ENCODE peak calls at places on chromosome 11, in four cellular contexts. One of them, this sample, is unnamed.

GRCh38 chr11:27205269-27205668 is 157.7 kb downstream of the CCDC34 start:
- DNase-seq in hypothalamus: no peak
- DNase-seq in WERI-Rb-1: no peak
- DNase-seq in activated T-cell treated with anti-CD3 and anti-CD28 coated beads for 1 hour: no peak
- DNase-seq in this sample: no peak

GRCh38 chr11:102494216-102494615 is 36.3 kb downstream of the MMP7 start:
- DNase-seq in hypothalamus: no peak
- DNase-seq in WERI-Rb-1: no peak
- DNase-seq in activated T-cell treated with anti-CD3 and anti-CD28 coated beads for 1 hour: no peak
- DNase-seq in this sample: no peak

GRCh38 chr11:116510886-116511650 is 261.7 kb downstream of the BUD13 start:
- DNase-seq in hypothalamus: no peak
- DNase-seq in WERI-Rb-1: peak
- DNase-seq in activated T-cell treated with anti-CD3 and anti-CD28 coated beads for 1 hour: no peak
- DNase-seq in this sample: no peak

GRCh38 chr11:27408231-27408630 is 45.2 kb upstream of the CCDC34 start:
- DNase-seq in hypothalamus: no peak
- DNase-seq in WERI-Rb-1: no peak
- DNase-seq in activated T-cell treated with anti-CD3 and anti-CD28 coated beads for 1 hour: no peak
- DNase-seq in this sample: no peak

GRCh38 chr11:567629-568258 is 7.0 kb downstream of the RASSF7 start:
- DNase-seq in hypothalamus: no peak
- DNase-seq in WERI-Rb-1: no peak
- DNase-seq in activated T-cell treated with anti-CD3 and anti-CD28 coated beads for 1 hour: no peak
- DNase-seq in this sample: no peak

GRCh38 chr11:21572210-21572609 is 620.7 kb upstream of the ANO5 start:
- DNase-seq in hypothalamus: no peak
- DNase-seq in WERI-Rb-1: no peak
- DNase-seq in activated T-cell treated with anti-CD3 and anti-CD28 coated beads for 1 hour: no peak
- DNase-seq in this sample: no peak

GRCh38 chr11:65894034-65894591 is 3.6 kb downstream of the CCDC85B start:
- DNase-seq in hypothalamus: no peak
- DNase-seq in WERI-Rb-1: no peak
- DNase-seq in activated T-cell treated with anti-CD3 and anti-CD28 coated beads for 1 hour: no peak
- DNase-seq in this sample: peak

GRCh38 chr11:17208257-17208999 is 642 bp upstream of the PIK3C2A start:
- DNase-seq in hypothalamus: no peak
- DNase-seq in WERI-Rb-1: peak
- DNase-seq in activated T-cell treated with anti-CD3 and anti-CD28 coated beads for 1 hour: no peak
- DNase-seq in this sample: peak

GRCh38 chr11:66815646-66816045 is 27.6 kb upstream of the RCE1 start:
- DNase-seq in hypothalamus: no peak
- DNase-seq in WERI-Rb-1: no peak
- DNase-seq in activated T-cell treated with anti-CD3 and anti-CD28 coated beads for 1 hour: no peak
- DNase-seq in this sample: no peak

GRCh38 chr11:2015044-2015443 is 17.4 kb upstream of the H19 start:
- DNase-seq in hypothalamus: no peak
- DNase-seq in WERI-Rb-1: no peak
- DNase-seq in activated T-cell treated with anti-CD3 and anti-CD28 coated beads for 1 hour: no peak
- DNase-seq in this sample: no peak

GRCh38 chr11:122439911-122440782 is 215.4 kb upstream of the UBASH3B start:
- DNase-seq in hypothalamus: peak
- DNase-seq in WERI-Rb-1: no peak
- DNase-seq in activated T-cell treated with anti-CD3 and anti-CD28 coated beads for 1 hour: no peak
- DNase-seq in this sample: no peak

GRCh38 chr11:117313828-117314768 is 2.0 kb downstream of the BACE1 start:
- DNase-seq in hypothalamus: no peak
- DNase-seq in WERI-Rb-1: no peak
- DNase-seq in activated T-cell treated with anti-CD3 and anti-CD28 coated beads for 1 hour: no peak
- DNase-seq in this sample: no peak

GRCh38 chr11:6248248-6248647 is 9.4 kb downstream of the CNGA4 start:
- DNase-seq in hypothalamus: no peak
- DNase-seq in WERI-Rb-1: no peak
- DNase-seq in activated T-cell treated with anti-CD3 and anti-CD28 coated beads for 1 hour: no peak
- DNase-seq in this sample: no peak

GRCh38 chr11:67435031-67435726 is 2.3 kb downstream of the PTPRCAP start:
- DNase-seq in hypothalamus: no peak
- DNase-seq in WERI-Rb-1: no peak
- DNase-seq in activated T-cell treated with anti-CD3 and anti-CD28 coated beads for 1 hour: no peak
- DNase-seq in this sample: no peak

GRCh38 chr11:11416917-11417316 is 63.9 kb upstream of the CSNK2A3 start:
- DNase-seq in hypothalamus: no peak
- DNase-seq in WERI-Rb-1: no peak
- DNase-seq in activated T-cell treated with anti-CD3 and anti-CD28 coated beads for 1 hour: no peak
- DNase-seq in this sample: no peak

GRCh38 chr11:2319791-2320481 is 18.1 kb downstream of the TSPAN32 start:
- DNase-seq in hypothalamus: no peak
- DNase-seq in WERI-Rb-1: no peak
- DNase-seq in activated T-cell treated with anti-CD3 and anti-CD28 coated beads for 1 hour: no peak
- DNase-seq in this sample: peak

GRCh38 chr11:2206291-2206690 is 34.7 kb upstream of the TH start:
- DNase-seq in hypothalamus: no peak
- DNase-seq in WERI-Rb-1: no peak
- DNase-seq in activated T-cell treated with anti-CD3 and anti-CD28 coated beads for 1 hour: no peak
- DNase-seq in this sample: peak

GRCh38 chr11:130911306-130911705 is 5.0 kb downstream of the SNX19 start:
- DNase-seq in hypothalamus: no peak
- DNase-seq in WERI-Rb-1: no peak
- DNase-seq in activated T-cell treated with anti-CD3 and anti-CD28 coated beads for 1 hour: no peak
- DNase-seq in this sample: no peak

GRCh38 chr11:65224939-65225283 is 36.9 kb upstream of the POLA2 start:
- DNase-seq in hypothalamus: no peak
- DNase-seq in WERI-Rb-1: peak
- DNase-seq in activated T-cell treated with anti-CD3 and anti-CD28 coated beads for 1 hour: no peak
- DNase-seq in this sample: no peak

GRCh38 chr11:131686836-131687235 is 316.4 kb downstream of the NTM start:
- DNase-seq in hypothalamus: no peak
- DNase-seq in WERI-Rb-1: no peak
- DNase-seq in activated T-cell treated with anti-CD3 and anti-CD28 coated beads for 1 hour: no peak
- DNase-seq in this sample: peak

GRCh38 chr11:65132988-65133700 is 1.2 kb downstream of the SYVN1 start:
- DNase-seq in hypothalamus: no peak
- DNase-seq in WERI-Rb-1: peak
- DNase-seq in activated T-cell treated with anti-CD3 and anti-CD28 coated beads for 1 hour: no peak
- DNase-seq in this sample: no peak

GRCh38 chr11:125272822-125273221 is 108.3 kb downstream of the PKNOX2 start:
- DNase-seq in hypothalamus: no peak
- DNase-seq in WERI-Rb-1: no peak
- DNase-seq in activated T-cell treated with anti-CD3 and anti-CD28 coated beads for 1 hour: no peak
- DNase-seq in this sample: no peak

GRCh38 chr11:119065369-119065768 is 2.2 kb upstream of the VPS11 start:
- DNase-seq in hypothalamus: no peak
- DNase-seq in WERI-Rb-1: peak
- DNase-seq in activated T-cell treated with anti-CD3 and anti-CD28 coated beads for 1 hour: peak
- DNase-seq in this sample: no peak

GRCh38 chr11:129768356-129768755 is 47.3 kb upstream of the TMEM45B start:
- DNase-seq in hypothalamus: no peak
- DNase-seq in WERI-Rb-1: no peak
- DNase-seq in activated T-cell treated with anti-CD3 and anti-CD28 coated beads for 1 hour: no peak
- DNase-seq in this sample: no peak

GRCh38 chr11:1121343-1122331 is 36.1 kb upstream of the MUC5AC start:
- DNase-seq in hypothalamus: no peak
- DNase-seq in WERI-Rb-1: no peak
- DNase-seq in activated T-cell treated with anti-CD3 and anti-CD28 coated beads for 1 hour: no peak
- DNase-seq in this sample: no peak

GRCh38 chr11:62370743-62371440 is 33.6 kb downstream of the ASRGL1 start:
- DNase-seq in hypothalamus: no peak
- DNase-seq in WERI-Rb-1: no peak
- DNase-seq in activated T-cell treated with anti-CD3 and anti-CD28 coated beads for 1 hour: peak
- DNase-seq in this sample: no peak

This sample was measured in lower leg skin.